ENCODE peak calls at places on chromosomes 12 and 14, in seven cellular contexts. One of them, this sample, is unnamed.

GRCh38 chr14:36588788-36589187 is 6.4 kb upstream of the NKX2-8 start:
- DNase-seq in MM.1S: no peak
- DNase-seq in bronchial epithelial cell: no peak
- DNase-seq in NCI-H460: no peak
- DNase-seq in activated CD8-positive, alpha-beta memory T cell treated with anti-CD3 and anti-CD28 coated beads, Interleukin-2, amount 50 U/mL, for 48 hours: no peak
- DNase-seq in posterior cingulate gyrus: no peak
- DNase-seq in iPS DF 19.7: no peak
- DNase-seq in this sample: no peak

GRCh38 chr12:129844662-129845061 is 59.2 kb downstream of the TMEM132D start:
- DNase-seq in MM.1S: no peak
- DNase-seq in bronchial epithelial cell: no peak
- DNase-seq in NCI-H460: no peak
- DNase-seq in activated CD8-positive, alpha-beta memory T cell treated with anti-CD3 and anti-CD28 coated beads, Interleukin-2, amount 50 U/mL, for 48 hours: no peak
- DNase-seq in posterior cingulate gyrus: no peak
- DNase-seq in iPS DF 19.7: no peak
- DNase-seq in this sample: no peak

GRCh38 chr12:51368640-51369517 is 22.3 kb downstream of the GALNT6 start:
- DNase-seq in MM.1S: peak; percentile 98
- DNase-seq in bronchial epithelial cell: no peak
- DNase-seq in NCI-H460: no peak
- DNase-seq in activated CD8-positive, alpha-beta memory T cell treated with anti-CD3 and anti-CD28 coated beads, Interleukin-2, amount 50 U/mL, for 48 hours: peak; percentile 90
- DNase-seq in posterior cingulate gyrus: no peak
- DNase-seq in iPS DF 19.7: no peak
- DNase-seq in this sample: no peak

GRCh38 chr12:116172224-116172849 is 105.2 kb downstream of the MED13L start:
- DNase-seq in MM.1S: peak; percentile 52
- DNase-seq in bronchial epithelial cell: peak; percentile 23
- DNase-seq in NCI-H460: no peak
- DNase-seq in activated CD8-positive, alpha-beta memory T cell treated with anti-CD3 and anti-CD28 coated beads, Interleukin-2, amount 50 U/mL, for 48 hours: no peak
- DNase-seq in posterior cingulate gyrus: no peak
- DNase-seq in iPS DF 19.7: no peak
- DNase-seq in this sample: no peak

GRCh38 chr12:68158427-68158826 is 1.1 kb downstream of the IFNG start:
- DNase-seq in MM.1S: peak; percentile 30
- DNase-seq in bronchial epithelial cell: peak; percentile 52
- DNase-seq in NCI-H460: peak; percentile 4
- DNase-seq in activated CD8-positive, alpha-beta memory T cell treated with anti-CD3 and anti-CD28 coated beads, Interleukin-2, amount 50 U/mL, for 48 hours: no peak
- DNase-seq in posterior cingulate gyrus: no peak
- DNase-seq in iPS DF 19.7: no peak
- DNase-seq in this sample: no peak

GRCh38 chr14:40870252-40870651 is 736.4 kb upstream of the LRFN5 start:
- DNase-seq in MM.1S: no peak
- DNase-seq in bronchial epithelial cell: no peak
- DNase-seq in NCI-H460: no peak
- DNase-seq in activated CD8-positive, alpha-beta memory T cell treated with anti-CD3 and anti-CD28 coated beads, Interleukin-2, amount 50 U/mL, for 48 hours: no peak
- DNase-seq in posterior cingulate gyrus: no peak
- DNase-seq in iPS DF 19.7: no peak
- DNase-seq in this sample: no peak

GRCh38 chr12:113276306-113276705 is 55.0 kb downstream of the TPCN1 start:
- DNase-seq in MM.1S: no peak
- DNase-seq in bronchial epithelial cell: no peak
- DNase-seq in NCI-H460: no peak
- DNase-seq in activated CD8-positive, alpha-beta memory T cell treated with anti-CD3 and anti-CD28 coated beads, Interleukin-2, amount 50 U/mL, for 48 hours: no peak
- DNase-seq in posterior cingulate gyrus: no peak
- DNase-seq in iPS DF 19.7: no peak
- DNase-seq in this sample: no peak

GRCh38 chr12:131312793-131313545 is 359.3 kb downstream of the ADGRD1 start:
- DNase-seq in MM.1S: no peak
- DNase-seq in bronchial epithelial cell: no peak
- DNase-seq in NCI-H460: no peak
- DNase-seq in activated CD8-positive, alpha-beta memory T cell treated with anti-CD3 and anti-CD28 coated beads, Interleukin-2, amount 50 U/mL, for 48 hours: no peak
- DNase-seq in posterior cingulate gyrus: no peak
- DNase-seq in iPS DF 19.7: no peak
- DNase-seq in this sample: no peak

GRCh38 chr14:91127411-91127810 is 13.5 kb downstream of the DGLUCY start:
- DNase-seq in MM.1S: peak; percentile 18
- DNase-seq in bronchial epithelial cell: peak; percentile 91
- DNase-seq in NCI-H460: no peak
- DNase-seq in activated CD8-positive, alpha-beta memory T cell treated with anti-CD3 and anti-CD28 coated beads, Interleukin-2, amount 50 U/mL, for 48 hours: no peak
- DNase-seq in posterior cingulate gyrus: no peak
- DNase-seq in iPS DF 19.7: no peak
- DNase-seq in this sample: no peak

GRCh38 chr12:101830391-101831325 is at the start of gene GNPTAB:
- DNase-seq in MM.1S: peak; percentile 95
- DNase-seq in bronchial epithelial cell: peak; percentile 73
- DNase-seq in NCI-H460: peak; percentile 90
- DNase-seq in activated CD8-positive, alpha-beta memory T cell treated with anti-CD3 and anti-CD28 coated beads, Interleukin-2, amount 50 U/mL, for 48 hours: peak; percentile 97
- DNase-seq in posterior cingulate gyrus: peak; percentile 90
- DNase-seq in iPS DF 19.7: no peak
- DNase-seq in this sample: no peak

GRCh38 chr14:104694475-104694950 is 5.1 kb downstream of the INF2 start:
- DNase-seq in MM.1S: no peak
- DNase-seq in bronchial epithelial cell: no peak
- DNase-seq in NCI-H460: no peak
- DNase-seq in activated CD8-positive, alpha-beta memory T cell treated with anti-CD3 and anti-CD28 coated beads, Interleukin-2, amount 50 U/mL, for 48 hours: no peak
- DNase-seq in posterior cingulate gyrus: peak; percentile 83
- DNase-seq in iPS DF 19.7: no peak
- DNase-seq in this sample: no peak

GRCh38 chr14:65331652-65332051 is 80.9 kb upstream of the FUT8 start:
- DNase-seq in MM.1S: no peak
- DNase-seq in bronchial epithelial cell: no peak
- DNase-seq in NCI-H460: no peak
- DNase-seq in activated CD8-positive, alpha-beta memory T cell treated with anti-CD3 and anti-CD28 coated beads, Interleukin-2, amount 50 U/mL, for 48 hours: no peak
- DNase-seq in posterior cingulate gyrus: no peak
- DNase-seq in iPS DF 19.7: no peak
- DNase-seq in this sample: no peak

GRCh38 chr14:93683241-93683640 is 105.0 kb downstream of the PRIMA1 start:
- DNase-seq in MM.1S: no peak
- DNase-seq in bronchial epithelial cell: peak; percentile 3
- DNase-seq in NCI-H460: no peak
- DNase-seq in activated CD8-positive, alpha-beta memory T cell treated with anti-CD3 and anti-CD28 coated beads, Interleukin-2, amount 50 U/mL, for 48 hours: no peak
- DNase-seq in posterior cingulate gyrus: no peak
- DNase-seq in iPS DF 19.7: peak; percentile 87
- DNase-seq in this sample: no peak

This sample was measured in vagina.